ENCODE peak calls at places on chromosomes 5 and 9, in six cellular contexts. P is HCT116, A is HepG2, G is H1, O is SK-N-SH, W is GM12878. Y is an unnamed sample.

GRCh38 chr5:146890733-146891440 is 12.3 kb upstream of the PPP2R2B start:
- DNase-seq in P (no peak), A (no peak), G (no peak), O (no peak), W (no peak), Y (no peak)

GRCh38 chr9:107438211-107439030 is 51.1 kb downstream of the KLF4 start:
- DNase-seq in P (no peak), A (no peak), G (peak; percentile 65), O (no peak), W (no peak), Y (no peak)

GRCh38 chr5:124678478-124678877 is 68.0 kb downstream of the ZNF608 start:
- DNase-seq in P (no peak), A (no peak), G (no peak), O (no peak), W (no peak), Y (no peak)

GRCh38 chr5:147327421-147327820 is 92.6 kb downstream of the STK32A start:
- DNase-seq in P (no peak), A (no peak), G (no peak), O (no peak), W (no peak), Y (no peak)

GRCh38 chr9:135033487-135033886 is 54.0 kb upstream of the OLFM1 start:
- DNase-seq in P (no peak), A (no peak), G (no peak), O (no peak), W (no peak), Y (no peak)

GRCh38 chr5:15807861-15808260 is 307.9 kb downstream of the FBXL7 start:
- DNase-seq in P (no peak), A (no peak), G (no peak), O (peak; percentile 72), W (no peak), Y (no peak)

GRCh38 chr5:114360816-114361723 is 800 bp upstream of the KCNN2 start:
- DNase-seq in P (no peak), A (no peak), G (peak; percentile 72), O (peak; percentile 60), W (no peak), Y (no peak)

GRCh38 chr9:116190595-116190994 is 37.0 kb downstream of the PAPPA start:
- DNase-seq in P (no peak), A (peak; percentile 5), G (no peak), O (no peak), W (no peak), Y (no peak)

GRCh38 chr5:135857630-135858311 is 23.3 kb downstream of the SLC25A48 start:
- DNase-seq in P (no peak), A (no peak), G (no peak), O (no peak), W (no peak), Y (no peak)

DNA sequence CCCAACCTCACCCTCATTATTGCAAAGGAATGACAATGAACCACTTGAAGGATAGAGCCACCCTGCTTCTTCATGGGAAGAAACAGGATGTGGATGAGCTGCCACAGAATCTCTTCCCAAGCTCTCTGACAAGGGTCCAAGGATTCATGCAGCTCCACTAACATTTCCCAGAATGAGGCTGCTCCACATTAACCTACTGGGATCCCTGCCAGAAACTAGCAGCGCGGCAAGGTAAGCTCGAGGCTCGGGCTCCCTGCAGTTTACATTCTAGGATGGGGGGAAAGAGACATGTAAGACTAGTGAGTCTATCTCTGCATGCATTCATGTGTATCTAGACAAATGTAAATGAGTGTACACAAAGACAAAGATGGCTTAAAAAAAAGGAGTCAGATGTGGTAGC is 12.1 kb downstream of the DCAF12 start:
- DNase-seq in P (no peak), A (no peak), G (no peak), O (no peak), W (no peak), Y (no peak)
- H3K9ac ChIP-seq in P (no peak overlapping the region), A (no peak overlapping the region), G (no peak overlapping the region), O (no peak overlapping the region), W (no peak overlapping the region), Y (no peak overlapping the region)

GRCh38 chr5:376951-377325 is 55.4 kb downstream of the AHRR start:
- DNase-seq in P (no peak), A (no peak), G (no peak), O (peak; percentile 17), W (no peak), Y (no peak)
- TF ChIP-seq JUND in P (no peak), A (no peak), G (no peak), O (no peak), W (no peak), Y (no peak)

GRCh38 chr9:114473447-114473801 is 31.8 kb downstream of the WHRN start:
- DNase-seq in P (no peak), A (no peak), G (no peak), O (no peak), W (no peak), Y (no peak)

GRCh38 chr9:114476891-114477469 is 28.3 kb downstream of the WHRN start:
- DNase-seq in P (no peak), A (no peak), G (no peak), O (no peak), W (no peak), Y (no peak)

GRCh38 chr9:114474425-114474824 is 30.8 kb downstream of the WHRN start:
- DNase-seq in P (no peak), A (no peak), G (no peak), O (no peak), W (no peak), Y (no peak)

GRCh38 chr9:114477642-114478041 is 27.6 kb downstream of the WHRN start:
- DNase-seq in P (no peak), A (no peak), G (no peak), O (no peak), W (no peak), Y (no peak)

GRCh38 chr9:114475412-114476136 is 29.7 kb downstream of the WHRN start:
- DNase-seq in P (no peak), A (no peak), G (no peak), O (no peak), W (no peak), Y (no peak)
- H3K9ac ChIP-seq in P (no peak overlapping the region), A (no peak overlapping the region), G (no peak overlapping the region), O (no peak overlapping the region), W (no peak overlapping the region), Y (no peak overlapping the region)

GRCh38 chr5:139906661-139907060 is 111.1 kb downstream of the PSD2 start:
- DNase-seq in P (no peak), A (no peak), G (no peak), O (no peak), W (no peak), Y (no peak)
- TF ChIP-seq JUND in P (no peak), A (no peak), G (no peak), O (no peak), W (no peak), Y (no peak)

GRCh38 chr9:121700165-121700830 is 48.9 kb downstream of the DAB2IP start:
- DNase-seq in P (no peak), A (no peak), G (no peak), O (peak; percentile 78), W (no peak), Y (no peak)
- H3K9ac ChIP-seq in P (peak overlapping the region; percentile 68), A (no peak overlapping the region), G (no peak overlapping the region), O (peak overlapping the region; percentile 71), W (no peak overlapping the region), Y (no peak overlapping the region)

GRCh38 chr5:116571568-116572321 is 2.9 kb downstream of the SEMA6A start:
- DNase-seq in P (no peak), A (peak; percentile 39), G (no peak), O (peak; percentile 25), W (no peak), Y (no peak)
- TF ChIP-seq JUND in P (no peak), A (no peak), G (no peak), O (no peak), W (no peak), Y (no peak)

GRCh38 chr9:130243015-130243881 is 22.3 kb upstream of the HMCN2 start:
- DNase-seq in P (peak; percentile 47), A (peak; percentile 65), G (no peak), O (peak; percentile 85), W (peak; percentile 31), Y (peak; percentile 74)
- H3K9ac ChIP-seq in P (no peak overlapping the region), A (no peak overlapping the region), G (no peak overlapping the region), O (no peak overlapping the region), W (no peak overlapping the region), Y (peak overlapping the region; percentile 69)

GRCh38 chr5:39194466-39195136 is 24.8 kb downstream of the FYB1 start:
- DNase-seq in P (no peak), A (peak; percentile 40), G (no peak), O (no peak), W (no peak), Y (peak; percentile 35)
- TF ChIP-seq JUND in P (no peak), A (no peak), G (no peak), O (no peak), W (no peak), Y (no peak)